ENCODE peak calls at places on chromosomes 7 and 10, in eight cellular contexts. One of them, this sample, is unnamed.

GRCh38 chr7:29848941-29849340 is 42.6 kb downstream of the WIPF3 start:
- DNase-seq in uterus: no peak
- DNase-seq in AG09309: no peak
- DNase-seq in CD8-positive, alpha-beta T cell: no peak
- DNase-seq in right lobe of liver: no peak
- DNase-seq in cardiac fibroblast: no peak
- DNase-seq in tibial nerve: no peak
- DNase-seq in CD8-positive, alpha-beta memory T cell: no peak
- DNase-seq in this sample: no peak

GRCh38 chr10:70940834-70941568 is 52.6 kb upstream of the PCBD1 start:
- DNase-seq in uterus: no peak
- DNase-seq in AG09309: no peak
- DNase-seq in CD8-positive, alpha-beta T cell: no peak
- DNase-seq in right lobe of liver: peak
- DNase-seq in cardiac fibroblast: no peak
- DNase-seq in tibial nerve: no peak
- DNase-seq in CD8-positive, alpha-beta memory T cell: no peak
- DNase-seq in this sample: no peak

GRCh38 chr7:3063016-3063753 is 19.5 kb upstream of the CARD11 start:
- DNase-seq in uterus: no peak
- DNase-seq in AG09309: no peak
- DNase-seq in CD8-positive, alpha-beta T cell: peak
- DNase-seq in right lobe of liver: no peak
- DNase-seq in cardiac fibroblast: no peak
- DNase-seq in tibial nerve: no peak
- DNase-seq in CD8-positive, alpha-beta memory T cell: peak
- DNase-seq in this sample: peak

GRCh38 chr10:30553018-30553624 is 76.4 kb downstream of the LYZL2 start:
- DNase-seq in uterus: no peak
- DNase-seq in AG09309: no peak
- DNase-seq in CD8-positive, alpha-beta T cell: no peak
- DNase-seq in right lobe of liver: no peak
- DNase-seq in cardiac fibroblast: peak
- DNase-seq in tibial nerve: no peak
- DNase-seq in CD8-positive, alpha-beta memory T cell: no peak
- DNase-seq in this sample: no peak

GRCh38 chr10:109859221-109859620 is 64.1 kb downstream of the XPNPEP1 start:
- DNase-seq in uterus: no peak
- DNase-seq in AG09309: no peak
- DNase-seq in CD8-positive, alpha-beta T cell: no peak
- DNase-seq in right lobe of liver: no peak
- DNase-seq in cardiac fibroblast: no peak
- DNase-seq in tibial nerve: no peak
- DNase-seq in CD8-positive, alpha-beta memory T cell: no peak
- DNase-seq in this sample: no peak

GRCh38 chr10:78302739-78302988 is 269.0 kb downstream of the RPS24 start:
- DNase-seq in uterus: no peak
- DNase-seq in AG09309: no peak
- DNase-seq in CD8-positive, alpha-beta T cell: no peak
- DNase-seq in right lobe of liver: no peak
- DNase-seq in cardiac fibroblast: no peak
- DNase-seq in tibial nerve: no peak
- DNase-seq in CD8-positive, alpha-beta memory T cell: no peak
- DNase-seq in this sample: no peak

GRCh38 chr10:2076528-2076927 is 339.2 kb upstream of the ADARB2 start:
- DNase-seq in uterus: no peak
- DNase-seq in AG09309: no peak
- DNase-seq in CD8-positive, alpha-beta T cell: no peak
- DNase-seq in right lobe of liver: peak
- DNase-seq in cardiac fibroblast: no peak
- DNase-seq in tibial nerve: no peak
- DNase-seq in CD8-positive, alpha-beta memory T cell: no peak
- DNase-seq in this sample: no peak

GRCh38 chr7:3432916-3433315 is 131.9 kb downstream of the SDK1 start:
- DNase-seq in uterus: no peak
- DNase-seq in AG09309: no peak
- DNase-seq in CD8-positive, alpha-beta T cell: no peak
- DNase-seq in right lobe of liver: no peak
- DNase-seq in cardiac fibroblast: peak
- DNase-seq in tibial nerve: no peak
- DNase-seq in CD8-positive, alpha-beta memory T cell: no peak
- DNase-seq in this sample: no peak

GRCh38 chr10:116207180-116207579 is 65.8 kb downstream of the GFRA1 start:
- DNase-seq in uterus: no peak
- DNase-seq in AG09309: no peak
- DNase-seq in CD8-positive, alpha-beta T cell: no peak
- DNase-seq in right lobe of liver: peak
- DNase-seq in cardiac fibroblast: no peak
- DNase-seq in tibial nerve: no peak
- DNase-seq in CD8-positive, alpha-beta memory T cell: no peak
- DNase-seq in this sample: no peak

GRCh38 chr10:51960494-51960895 is 261.1 kb upstream of the CSTF2T start:
- DNase-seq in uterus: no peak
- DNase-seq in AG09309: peak
- DNase-seq in CD8-positive, alpha-beta T cell: no peak
- DNase-seq in right lobe of liver: no peak
- DNase-seq in cardiac fibroblast: peak
- DNase-seq in tibial nerve: no peak
- DNase-seq in CD8-positive, alpha-beta memory T cell: no peak
- DNase-seq in this sample: no peak

GRCh38 chr7:134480730-134481129 is 21.8 kb upstream of the AKR1B1 start:
- DNase-seq in uterus: no peak
- DNase-seq in AG09309: no peak
- DNase-seq in CD8-positive, alpha-beta T cell: no peak
- DNase-seq in right lobe of liver: no peak
- DNase-seq in cardiac fibroblast: peak
- DNase-seq in tibial nerve: no peak
- DNase-seq in CD8-positive, alpha-beta memory T cell: no peak
- DNase-seq in this sample: no peak

GRCh38 chr10:29837586-29837985 is 202.8 kb upstream of the SVIL start:
- DNase-seq in uterus: no peak
- DNase-seq in AG09309: no peak
- DNase-seq in CD8-positive, alpha-beta T cell: no peak
- DNase-seq in right lobe of liver: no peak
- DNase-seq in cardiac fibroblast: no peak
- DNase-seq in tibial nerve: no peak
- DNase-seq in CD8-positive, alpha-beta memory T cell: no peak
- DNase-seq in this sample: no peak

GRCh38 chr7:130151591-130152269 is 53.5 kb downstream of the TMEM209 start:
- DNase-seq in uterus: no peak
- DNase-seq in AG09309: peak
- DNase-seq in CD8-positive, alpha-beta T cell: peak
- DNase-seq in right lobe of liver: no peak
- DNase-seq in cardiac fibroblast: peak
- DNase-seq in tibial nerve: no peak
- DNase-seq in CD8-positive, alpha-beta memory T cell: peak
- DNase-seq in this sample: no peak

GRCh38 chr10:17742918-17743317 is 9.1 kb upstream of the TMEM236 start:
- DNase-seq in uterus: peak
- DNase-seq in AG09309: no peak
- DNase-seq in CD8-positive, alpha-beta T cell: peak
- DNase-seq in right lobe of liver: no peak
- DNase-seq in cardiac fibroblast: peak
- DNase-seq in tibial nerve: peak
- DNase-seq in CD8-positive, alpha-beta memory T cell: peak
- DNase-seq in this sample: peak

GRCh38 chr10:129462257-129462795 is 4.7 kb upstream of the MGMT start:
- DNase-seq in uterus: no peak
- DNase-seq in AG09309: no peak
- DNase-seq in CD8-positive, alpha-beta T cell: no peak
- DNase-seq in right lobe of liver: no peak
- DNase-seq in cardiac fibroblast: no peak
- DNase-seq in tibial nerve: no peak
- DNase-seq in CD8-positive, alpha-beta memory T cell: no peak
- DNase-seq in this sample: no peak

GRCh38 chr10:20593649-20594048 is 303.5 kb downstream of the NEBL start:
- DNase-seq in uterus: no peak
- DNase-seq in AG09309: no peak
- DNase-seq in CD8-positive, alpha-beta T cell: no peak
- DNase-seq in right lobe of liver: no peak
- DNase-seq in cardiac fibroblast: no peak
- DNase-seq in tibial nerve: no peak
- DNase-seq in CD8-positive, alpha-beta memory T cell: no peak
- DNase-seq in this sample: no peak

DNA sequence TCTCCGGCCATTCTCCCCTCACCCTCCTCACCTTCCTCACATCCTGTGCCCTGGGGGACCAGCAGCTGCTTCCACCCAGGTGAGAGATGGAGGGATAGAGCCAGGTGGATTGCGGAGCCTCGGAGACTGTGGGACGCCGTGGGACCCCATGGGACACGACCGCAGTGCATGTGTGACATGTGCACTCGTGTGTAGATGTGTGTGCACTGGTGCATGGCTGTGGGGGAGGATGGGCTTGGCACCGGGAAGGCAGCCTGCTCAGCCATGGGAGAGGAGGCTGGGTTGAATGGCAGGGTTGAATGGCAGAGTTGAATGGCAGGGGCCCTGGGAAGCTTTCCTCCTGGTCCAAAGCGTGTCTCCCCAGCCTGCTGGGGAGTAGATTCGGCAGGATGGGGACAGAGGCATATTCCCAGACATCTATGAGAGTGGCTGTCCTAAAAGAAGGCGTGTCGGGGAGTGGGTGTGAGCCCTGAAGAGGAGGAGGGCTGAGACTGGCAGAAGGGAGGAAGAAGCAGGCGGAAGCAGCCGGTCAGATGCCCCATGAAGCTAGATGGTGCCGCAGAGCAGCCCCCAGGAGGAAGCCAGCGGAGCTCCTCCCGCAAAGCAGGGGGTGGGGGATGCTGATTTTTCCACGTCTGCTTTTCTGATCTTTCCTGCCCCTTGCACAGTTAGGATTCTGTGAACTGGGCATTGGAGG is 815 bp downstream of the GIMAP8 start:
- DNase-seq in uterus: peak
- DNase-seq in AG09309: no peak
- DNase-seq in CD8-positive, alpha-beta T cell: peak
- DNase-seq in right lobe of liver: peak
- DNase-seq in cardiac fibroblast: no peak
- DNase-seq in tibial nerve: no peak
- DNase-seq in CD8-positive, alpha-beta memory T cell: peak
- DNase-seq in this sample: peak
- H3K4me3 ChIP-seq in uterus: peak
- H3K4me3 ChIP-seq in AG09309: no peak
- H3K4me3 ChIP-seq in CD8-positive, alpha-beta T cell: peak
- H3K4me3 ChIP-seq in right lobe of liver: peak
- H3K4me3 ChIP-seq in cardiac fibroblast: no peak
- H3K4me3 ChIP-seq in tibial nerve: peak
- H3K4me3 ChIP-seq in CD8-positive, alpha-beta memory T cell: peak
- H3K4me3 ChIP-seq in this sample: peak

DNA sequence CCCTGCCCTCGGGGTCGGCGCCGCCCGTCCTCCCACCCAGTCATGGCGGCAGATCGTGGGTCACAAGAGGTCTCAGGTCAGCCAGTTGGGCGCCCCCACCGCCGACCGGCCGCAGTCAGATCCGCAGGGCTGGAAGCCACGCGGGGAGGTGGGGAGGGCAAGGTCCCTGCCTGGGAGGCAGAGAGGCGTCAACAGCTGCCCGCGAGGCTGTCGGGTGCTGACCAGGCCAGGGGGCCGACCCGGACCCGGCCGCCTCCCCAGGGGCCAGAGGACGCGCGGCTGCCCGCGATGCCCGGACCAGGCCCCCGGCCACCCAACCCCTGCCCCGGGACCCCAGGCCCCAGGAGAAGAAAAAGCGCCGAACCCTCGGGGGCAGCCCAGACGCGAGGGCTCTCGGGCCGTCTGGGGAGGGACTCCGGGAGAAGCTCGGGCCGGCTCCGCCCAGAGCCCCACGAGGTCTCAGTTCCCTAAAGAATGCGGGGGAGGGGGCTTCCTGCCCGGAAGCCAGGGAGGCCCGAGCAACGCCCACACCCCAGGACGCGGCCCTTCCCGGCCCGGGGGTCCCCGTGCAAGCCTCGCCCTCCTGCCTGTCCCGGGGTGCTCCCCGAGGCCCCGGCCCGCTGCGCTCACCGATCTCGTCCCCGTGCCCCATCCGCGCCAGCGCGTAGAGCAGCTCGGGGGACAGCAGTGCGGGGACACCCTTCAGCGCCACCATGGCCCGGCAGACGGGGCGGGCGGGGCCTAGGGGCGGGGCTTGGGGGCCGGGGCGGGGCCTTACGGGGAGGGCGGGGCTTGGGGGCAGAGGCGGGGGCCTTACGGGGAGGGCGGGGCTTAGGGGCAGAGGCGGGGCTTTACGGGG is at the start of gene FUOM:
- DNase-seq in uterus: peak
- DNase-seq in AG09309: no peak
- DNase-seq in CD8-positive, alpha-beta T cell: peak
- DNase-seq in right lobe of liver: peak
- DNase-seq in cardiac fibroblast: no peak
- DNase-seq in tibial nerve: no peak
- DNase-seq in CD8-positive, alpha-beta memory T cell: peak
- DNase-seq in this sample: peak
- H3K4me3 ChIP-seq in uterus: peak
- H3K4me3 ChIP-seq in AG09309: peak
- H3K4me3 ChIP-seq in CD8-positive, alpha-beta T cell: peak
- H3K4me3 ChIP-seq in right lobe of liver: peak
- H3K4me3 ChIP-seq in cardiac fibroblast: peak
- H3K4me3 ChIP-seq in tibial nerve: peak
- H3K4me3 ChIP-seq in CD8-positive, alpha-beta memory T cell: peak
- H3K4me3 ChIP-seq in this sample: peak

GRCh38 chr7:127347567-127348246 is 44.8 kb downstream of the ZNF800 start:
- DNase-seq in uterus: peak
- DNase-seq in AG09309: no peak
- DNase-seq in CD8-positive, alpha-beta T cell: peak
- DNase-seq in right lobe of liver: peak
- DNase-seq in cardiac fibroblast: peak
- DNase-seq in tibial nerve: no peak
- DNase-seq in CD8-positive, alpha-beta memory T cell: peak
- DNase-seq in this sample: peak
- H3K4me3 ChIP-seq in uterus: peak
- H3K4me3 ChIP-seq in AG09309: peak
- H3K4me3 ChIP-seq in CD8-positive, alpha-beta T cell: peak
- H3K4me3 ChIP-seq in right lobe of liver: no peak
- H3K4me3 ChIP-seq in cardiac fibroblast: peak
- H3K4me3 ChIP-seq in tibial nerve: no peak
- H3K4me3 ChIP-seq in CD8-positive, alpha-beta memory T cell: no peak
- H3K4me3 ChIP-seq in this sample: no peak

DNA sequence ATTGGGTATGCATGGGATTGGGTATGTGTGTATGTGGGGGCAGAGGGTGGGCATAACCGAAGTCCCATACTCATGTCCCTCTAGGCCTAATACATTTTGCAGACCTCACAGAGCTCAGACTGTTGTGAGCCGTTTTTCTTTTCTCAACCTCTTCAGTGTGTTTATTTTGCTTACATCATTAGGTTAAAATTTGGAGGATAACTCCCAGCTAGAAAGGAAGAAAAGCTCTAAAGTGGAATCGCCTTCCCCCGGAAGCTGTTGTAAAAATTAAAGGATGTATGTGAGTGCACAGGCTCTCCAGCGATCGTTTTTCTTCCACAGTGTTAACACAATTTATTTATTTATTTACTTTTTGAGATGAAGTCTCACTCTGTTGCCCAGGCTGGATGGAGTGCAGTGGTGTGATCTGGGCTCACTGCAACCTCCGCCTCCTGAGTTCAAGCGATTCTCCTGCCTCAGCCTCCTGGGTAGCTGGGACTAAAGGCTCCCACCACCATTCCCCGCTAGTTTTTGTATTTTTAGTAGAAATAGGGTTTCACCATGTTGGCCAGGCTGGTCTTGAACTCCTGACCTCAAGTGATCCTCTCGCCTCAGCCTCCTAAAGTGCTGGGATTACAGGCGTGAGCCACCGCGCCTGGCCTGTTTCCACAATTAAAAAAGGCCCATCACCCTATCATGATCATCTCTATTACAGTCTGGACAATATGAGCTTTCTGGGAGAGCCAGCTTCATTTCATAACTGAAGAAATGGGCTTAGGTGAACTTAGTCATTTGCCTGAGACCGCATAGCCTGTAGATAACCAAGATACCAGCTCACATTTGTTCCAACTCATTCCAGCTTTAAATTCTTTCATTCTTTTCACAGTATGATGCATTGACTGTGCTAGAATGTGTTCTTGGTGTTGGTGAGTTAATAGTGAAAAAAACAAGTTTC is 1.7 kb upstream of the H2AZ2 start:
- DNase-seq in uterus: no peak
- DNase-seq in AG09309: no peak
- DNase-seq in CD8-positive, alpha-beta T cell: no peak
- DNase-seq in right lobe of liver: no peak
- DNase-seq in cardiac fibroblast: peak
- DNase-seq in tibial nerve: no peak
- DNase-seq in CD8-positive, alpha-beta memory T cell: no peak
- DNase-seq in this sample: no peak
- H3K4me3 ChIP-seq in uterus: peak
- H3K4me3 ChIP-seq in AG09309: no peak
- H3K4me3 ChIP-seq in CD8-positive, alpha-beta T cell: no peak
- H3K4me3 ChIP-seq in right lobe of liver: no peak
- H3K4me3 ChIP-seq in cardiac fibroblast: no peak
- H3K4me3 ChIP-seq in tibial nerve: no peak
- H3K4me3 ChIP-seq in CD8-positive, alpha-beta memory T cell: no peak
- H3K4me3 ChIP-seq in this sample: no peak